ENCODE peak calls at places on chromosomes 1 and 21, in ten cellular contexts. One of them, this sample, is unnamed.

GRCh38 chr1:172951728-172952365 is 98.9 kb downstream of the TNFSF18 start:
- DNase-seq in right lobe of liver: no peak
- DNase-seq in foreskin fibroblast: peak
- DNase-seq in left ventricle myocardium inferior: no peak
- DNase-seq in AG09309: peak
- DNase-seq in fibroblast of lung: peak
- DNase-seq in nephron progenitor cell: no peak
- DNase-seq in right atrium auricular region: no peak
- DNase-seq in suprapubic skin: no peak
- DNase-seq in dorsolateral prefrontal cortex: no peak
- DNase-seq in this sample: no peak

GRCh38 chr1:98001764-98002163 is 80.9 kb upstream of the DPYD start:
- DNase-seq in fibroblast of lung: peak
- DNase-seq in foreskin fibroblast: no peak
- DNase-seq in left ventricle myocardium inferior: no peak
- DNase-seq in right atrium auricular region: no peak
- DNase-seq in right lobe of liver: no peak
- DNase-seq in AG09309: no peak
- DNase-seq in nephron progenitor cell: no peak
- DNase-seq in dorsolateral prefrontal cortex: no peak
- DNase-seq in suprapubic skin: no peak
- DNase-seq in this sample: no peak

GRCh38 chr1:171254859-171255258 is 6.6 kb downstream of the FMO1 start:
- DNase-seq in nephron progenitor cell: no peak
- DNase-seq in AG09309: no peak
- DNase-seq in right lobe of liver: no peak
- DNase-seq in fibroblast of lung: peak
- DNase-seq in left ventricle myocardium inferior: no peak
- DNase-seq in dorsolateral prefrontal cortex: no peak
- DNase-seq in suprapubic skin: no peak
- DNase-seq in right atrium auricular region: no peak
- DNase-seq in foreskin fibroblast: peak
- DNase-seq in this sample: no peak

GRCh38 chr1:48568501-48568900 is 96.5 kb upstream of the SPATA6 start:
- DNase-seq in fibroblast of lung: no peak
- DNase-seq in right atrium auricular region: no peak
- DNase-seq in nephron progenitor cell: no peak
- DNase-seq in right lobe of liver: no peak
- DNase-seq in suprapubic skin: no peak
- DNase-seq in AG09309: no peak
- DNase-seq in dorsolateral prefrontal cortex: no peak
- DNase-seq in left ventricle myocardium inferior: no peak
- DNase-seq in foreskin fibroblast: no peak
- DNase-seq in this sample: no peak

GRCh38 chr1:236854602-236854978 is 59.5 kb downstream of the MTR start:
- DNase-seq in nephron progenitor cell: no peak
- DNase-seq in left ventricle myocardium inferior: no peak
- DNase-seq in dorsolateral prefrontal cortex: no peak
- DNase-seq in right atrium auricular region: no peak
- DNase-seq in fibroblast of lung: no peak
- DNase-seq in suprapubic skin: no peak
- DNase-seq in foreskin fibroblast: peak
- DNase-seq in right lobe of liver: no peak
- DNase-seq in AG09309: peak
- DNase-seq in this sample: no peak

GRCh38 chr1:62953643-62954042 is 169.7 kb downstream of the ATG4C start:
- DNase-seq in fibroblast of lung: no peak
- DNase-seq in right lobe of liver: no peak
- DNase-seq in right atrium auricular region: no peak
- DNase-seq in nephron progenitor cell: no peak
- DNase-seq in AG09309: no peak
- DNase-seq in dorsolateral prefrontal cortex: no peak
- DNase-seq in left ventricle myocardium inferior: no peak
- DNase-seq in suprapubic skin: no peak
- DNase-seq in foreskin fibroblast: no peak
- DNase-seq in this sample: no peak

GRCh38 chr1:173431663-173432045 is 45.5 kb upstream of the PRDX6 start:
- DNase-seq in nephron progenitor cell: no peak
- DNase-seq in suprapubic skin: no peak
- DNase-seq in AG09309: no peak
- DNase-seq in foreskin fibroblast: peak
- DNase-seq in dorsolateral prefrontal cortex: no peak
- DNase-seq in right lobe of liver: no peak
- DNase-seq in left ventricle myocardium inferior: no peak
- DNase-seq in fibroblast of lung: no peak
- DNase-seq in right atrium auricular region: no peak
- DNase-seq in this sample: no peak

GRCh38 chr1:115069186-115069585 is 20.1 kb downstream of the TSPAN2 start:
- DNase-seq in right atrium auricular region: no peak
- DNase-seq in fibroblast of lung: no peak
- DNase-seq in foreskin fibroblast: no peak
- DNase-seq in right lobe of liver: no peak
- DNase-seq in suprapubic skin: no peak
- DNase-seq in left ventricle myocardium inferior: no peak
- DNase-seq in AG09309: peak
- DNase-seq in dorsolateral prefrontal cortex: no peak
- DNase-seq in nephron progenitor cell: no peak
- DNase-seq in this sample: no peak

GRCh38 chr21:14677023-14677422 is 130.9 kb upstream of the SAMSN1 start:
- DNase-seq in right lobe of liver: no peak
- DNase-seq in right atrium auricular region: no peak
- DNase-seq in nephron progenitor cell: no peak
- DNase-seq in left ventricle myocardium inferior: no peak
- DNase-seq in AG09309: no peak
- DNase-seq in dorsolateral prefrontal cortex: no peak
- DNase-seq in fibroblast of lung: no peak
- DNase-seq in foreskin fibroblast: no peak
- DNase-seq in suprapubic skin: no peak
- DNase-seq in this sample: no peak

GRCh38 chr1:98323396-98323795 is 338.1 kb upstream of the SNX7 start:
- DNase-seq in left ventricle myocardium inferior: no peak
- DNase-seq in nephron progenitor cell: no peak
- DNase-seq in right lobe of liver: no peak
- DNase-seq in suprapubic skin: no peak
- DNase-seq in dorsolateral prefrontal cortex: no peak
- DNase-seq in foreskin fibroblast: peak
- DNase-seq in AG09309: peak
- DNase-seq in fibroblast of lung: peak
- DNase-seq in right atrium auricular region: no peak
- DNase-seq in this sample: peak

DNA sequence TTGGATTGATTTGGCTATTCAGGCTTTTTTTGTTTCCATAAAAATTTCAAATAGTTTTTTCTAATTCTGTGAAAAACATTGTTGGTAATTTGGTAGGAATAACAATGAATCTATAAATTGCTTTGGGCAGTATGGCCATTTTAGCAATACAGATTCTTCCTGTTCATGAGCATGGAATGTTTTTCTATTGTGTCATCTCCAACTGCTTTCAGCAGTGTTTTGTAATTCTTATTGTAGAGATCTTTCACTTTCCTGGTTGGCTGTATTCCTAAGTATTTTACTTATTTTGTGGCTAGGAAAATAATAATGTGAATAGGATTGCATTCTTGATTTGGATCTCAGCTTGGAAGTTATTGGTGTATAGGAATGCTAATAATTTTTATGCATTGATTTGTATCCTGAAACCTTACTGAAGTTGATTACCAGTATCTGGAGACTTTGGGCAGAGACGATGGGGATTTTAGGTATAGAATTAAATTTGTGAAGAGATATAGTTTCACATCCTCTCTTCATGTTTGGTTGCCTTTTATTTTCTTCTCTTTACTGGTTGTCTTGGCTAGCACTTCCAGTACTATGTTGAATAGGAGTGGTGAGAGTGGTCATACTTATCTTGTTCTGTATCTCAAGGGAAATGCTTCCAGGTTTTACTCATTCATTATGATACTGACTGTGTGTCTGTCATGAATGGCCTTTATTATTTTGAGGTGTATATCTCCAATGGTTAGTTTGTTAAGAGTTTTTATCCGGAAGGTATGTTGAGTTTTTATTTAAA is 57.3 kb downstream of the DRAM2 start:
- DNase-seq in left ventricle myocardium inferior: no peak
- DNase-seq in AG09309: peak
- DNase-seq in fibroblast of lung: peak
- DNase-seq in nephron progenitor cell: no peak
- DNase-seq in foreskin fibroblast: peak
- DNase-seq in right atrium auricular region: no peak
- DNase-seq in dorsolateral prefrontal cortex: no peak
- DNase-seq in right lobe of liver: no peak
- DNase-seq in suprapubic skin: no peak
- DNase-seq in this sample: peak
- TF ChIP-seq CTCF in left ventricle myocardium inferior: no peak
- TF ChIP-seq CTCF in AG09309: no peak
- TF ChIP-seq CTCF in fibroblast of lung: no peak
- TF ChIP-seq CTCF in nephron progenitor cell: no peak
- TF ChIP-seq CTCF in foreskin fibroblast: no peak
- TF ChIP-seq CTCF in right atrium auricular region: no peak
- TF ChIP-seq CTCF in dorsolateral prefrontal cortex: no peak
- TF ChIP-seq CTCF in right lobe of liver: no peak
- TF ChIP-seq CTCF in suprapubic skin: no peak
- TF ChIP-seq CTCF in this sample: no peak

GRCh38 chr1:36450919-36451305 is 661 bp upstream of the OSCP1 start:
- DNase-seq in dorsolateral prefrontal cortex: no peak
- DNase-seq in nephron progenitor cell: no peak
- DNase-seq in right lobe of liver: no peak
- DNase-seq in AG09309: no peak
- DNase-seq in right atrium auricular region: no peak
- DNase-seq in suprapubic skin: no peak
- DNase-seq in fibroblast of lung: no peak
- DNase-seq in left ventricle myocardium inferior: no peak
- DNase-seq in foreskin fibroblast: no peak
- DNase-seq in this sample: no peak

GRCh38 chr1:36446780-36447179 is 3.5 kb downstream of the OSCP1 start:
- DNase-seq in left ventricle myocardium inferior: no peak
- DNase-seq in fibroblast of lung: no peak
- DNase-seq in foreskin fibroblast: no peak
- DNase-seq in nephron progenitor cell: no peak
- DNase-seq in right atrium auricular region: no peak
- DNase-seq in right lobe of liver: no peak
- DNase-seq in suprapubic skin: no peak
- DNase-seq in AG09309: no peak
- DNase-seq in dorsolateral prefrontal cortex: no peak
- DNase-seq in this sample: no peak

GRCh38 chr1:36447450-36447849 is 2.8 kb downstream of the OSCP1 start:
- DNase-seq in fibroblast of lung: no peak
- DNase-seq in foreskin fibroblast: no peak
- DNase-seq in AG09309: no peak
- DNase-seq in right atrium auricular region: no peak
- DNase-seq in nephron progenitor cell: no peak
- DNase-seq in left ventricle myocardium inferior: no peak
- DNase-seq in right lobe of liver: no peak
- DNase-seq in dorsolateral prefrontal cortex: no peak
- DNase-seq in suprapubic skin: no peak
- DNase-seq in this sample: no peak

GRCh38 chr1:36450270-36450918 is at the start of gene OSCP1:
- DNase-seq in nephron progenitor cell: peak
- DNase-seq in right atrium auricular region: peak
- DNase-seq in foreskin fibroblast: peak
- DNase-seq in dorsolateral prefrontal cortex: peak
- DNase-seq in left ventricle myocardium inferior: peak
- DNase-seq in suprapubic skin: peak
- DNase-seq in fibroblast of lung: peak
- DNase-seq in right lobe of liver: peak
- DNase-seq in AG09309: peak
- DNase-seq in this sample: peak

DNA sequence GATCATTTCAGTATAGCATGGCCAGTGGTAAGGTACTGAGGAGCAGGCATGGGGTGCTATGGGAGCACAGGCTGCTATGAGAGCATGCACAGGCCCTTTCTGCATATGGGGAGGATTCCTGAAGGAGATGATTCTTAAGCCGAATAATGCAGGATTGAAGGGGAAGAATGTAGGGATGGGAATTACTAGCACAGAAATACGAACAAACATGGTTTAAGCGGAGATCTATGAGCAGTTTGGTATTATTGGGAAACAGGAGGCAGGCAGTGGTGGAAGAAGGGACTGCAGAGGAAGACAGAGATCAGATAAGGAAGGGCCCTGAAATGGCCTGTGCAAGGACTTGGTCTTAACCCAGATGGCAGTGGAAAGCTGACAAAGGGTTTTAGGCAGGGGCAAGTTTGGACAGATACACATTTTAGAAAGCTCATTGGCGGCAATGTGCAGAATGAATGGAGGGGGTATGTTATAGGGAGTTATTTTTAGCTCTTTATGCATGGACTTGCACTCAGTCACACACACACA is 1.7 kb downstream of the OSCP1 start:
- DNase-seq in foreskin fibroblast: no peak
- DNase-seq in fibroblast of lung: no peak
- DNase-seq in suprapubic skin: no peak
- DNase-seq in left ventricle myocardium inferior: no peak
- DNase-seq in right lobe of liver: no peak
- DNase-seq in nephron progenitor cell: no peak
- DNase-seq in AG09309: no peak
- DNase-seq in dorsolateral prefrontal cortex: no peak
- DNase-seq in right atrium auricular region: no peak
- DNase-seq in this sample: no peak
- TF ChIP-seq CTCF in foreskin fibroblast: no peak
- TF ChIP-seq CTCF in fibroblast of lung: no peak
- TF ChIP-seq CTCF in suprapubic skin: no peak
- TF ChIP-seq CTCF in left ventricle myocardium inferior: no peak
- TF ChIP-seq CTCF in right lobe of liver: no peak
- TF ChIP-seq CTCF in nephron progenitor cell: no peak
- TF ChIP-seq CTCF in AG09309: no peak
- TF ChIP-seq CTCF in dorsolateral prefrontal cortex: no peak
- TF ChIP-seq CTCF in right atrium auricular region: no peak
- TF ChIP-seq CTCF in this sample: no peak

DNA sequence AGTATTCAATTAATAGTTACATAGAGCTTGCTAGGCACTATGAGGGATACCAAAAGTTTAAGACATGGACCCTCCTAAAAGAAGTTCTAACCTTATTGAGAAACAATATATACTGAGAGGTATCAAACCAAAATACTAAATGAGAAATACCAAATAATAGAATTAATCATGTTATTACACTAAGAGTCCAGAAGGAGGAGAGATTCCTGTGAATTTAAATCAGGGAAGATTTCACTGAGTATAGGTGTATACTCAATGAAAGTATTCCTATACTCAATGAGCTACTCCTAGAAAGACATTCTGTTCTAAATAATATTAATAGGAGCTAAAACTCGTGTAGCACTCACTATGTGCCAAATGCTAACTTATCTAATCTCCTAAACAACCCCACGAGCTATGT is 9.4 kb downstream of the CR1L start:
- DNase-seq in right lobe of liver: no peak
- DNase-seq in AG09309: no peak
- DNase-seq in nephron progenitor cell: no peak
- DNase-seq in fibroblast of lung: peak
- DNase-seq in suprapubic skin: no peak
- DNase-seq in dorsolateral prefrontal cortex: no peak
- DNase-seq in left ventricle myocardium inferior: no peak
- DNase-seq in foreskin fibroblast: no peak
- DNase-seq in right atrium auricular region: no peak
- DNase-seq in this sample: no peak
- TF ChIP-seq CTCF in right lobe of liver: peak
- TF ChIP-seq CTCF in AG09309: peak
- TF ChIP-seq CTCF in nephron progenitor cell: no peak
- TF ChIP-seq CTCF in fibroblast of lung: no peak
- TF ChIP-seq CTCF in suprapubic skin: no peak
- TF ChIP-seq CTCF in dorsolateral prefrontal cortex: no peak
- TF ChIP-seq CTCF in left ventricle myocardium inferior: no peak
- TF ChIP-seq CTCF in foreskin fibroblast: no peak
- TF ChIP-seq CTCF in right atrium auricular region: no peak
- TF ChIP-seq CTCF in this sample: peak

GRCh38 chr1:2091611-2092604 is 41.7 kb downstream of the PRKCZ start:
- DNase-seq in right lobe of liver: no peak
- DNase-seq in suprapubic skin: no peak
- DNase-seq in AG09309: no peak
- DNase-seq in fibroblast of lung: peak
- DNase-seq in nephron progenitor cell: peak
- DNase-seq in right atrium auricular region: no peak
- DNase-seq in foreskin fibroblast: no peak
- DNase-seq in dorsolateral prefrontal cortex: no peak
- DNase-seq in left ventricle myocardium inferior: peak
- DNase-seq in this sample: no peak
- TF ChIP-seq CTCF in right lobe of liver: peak
- TF ChIP-seq CTCF in suprapubic skin: no peak
- TF ChIP-seq CTCF in AG09309: peak
- TF ChIP-seq CTCF in fibroblast of lung: peak
- TF ChIP-seq CTCF in nephron progenitor cell: peak
- TF ChIP-seq CTCF in right atrium auricular region: peak
- TF ChIP-seq CTCF in foreskin fibroblast: peak
- TF ChIP-seq CTCF in dorsolateral prefrontal cortex: peak
- TF ChIP-seq CTCF in left ventricle myocardium inferior: peak
- TF ChIP-seq CTCF in this sample: peak

This sample was measured in AG09319.